ENCODE peak calls at places on chromosome 6, in six cellular contexts. One of them, this sample, is unnamed.

GRCh38 chr6:157040191-157040590 is 263.0 kb downstream of the ARID1B start:
- DNase-seq in heart left ventricle: no peak
- DNase-seq in GM12865: no peak
- DNase-seq in bronchial epithelial cell: no peak
- DNase-seq in cardiac muscle cell: no peak
- DNase-seq in pancreas: no peak
- DNase-seq in this sample: no peak

GRCh38 chr6:13767121-13767794 is 47.1 kb downstream of the MCUR1 start:
- DNase-seq in heart left ventricle: no peak
- DNase-seq in bronchial epithelial cell: no peak
- DNase-seq in GM12865: peak; percentile 26
- DNase-seq in cardiac muscle cell: peak; percentile 40
- DNase-seq in pancreas: no peak
- DNase-seq in this sample: peak; percentile 62

GRCh38 chr6:107574856-107575255 is 84.9 kb downstream of the SOBP start:
- DNase-seq in GM12865: no peak
- DNase-seq in cardiac muscle cell: no peak
- DNase-seq in pancreas: no peak
- DNase-seq in heart left ventricle: no peak
- DNase-seq in bronchial epithelial cell: no peak
- DNase-seq in this sample: no peak

GRCh38 chr6:15741405-15741804 is 78.6 kb upstream of the DTNBP1 start:
- DNase-seq in heart left ventricle: no peak
- DNase-seq in GM12865: no peak
- DNase-seq in pancreas: no peak
- DNase-seq in bronchial epithelial cell: no peak
- DNase-seq in cardiac muscle cell: no peak
- DNase-seq in this sample: no peak

GRCh38 chr6:154602708-154603107 is 92.2 kb upstream of the CNKSR3 start:
- DNase-seq in cardiac muscle cell: peak; percentile 34
- DNase-seq in bronchial epithelial cell: no peak
- DNase-seq in heart left ventricle: no peak
- DNase-seq in GM12865: no peak
- DNase-seq in pancreas: no peak
- DNase-seq in this sample: no peak

GRCh38 chr6:33323623-33323948 is 6.0 kb upstream of the ZBTB22 start:
- DNase-seq in cardiac muscle cell: no peak
- DNase-seq in heart left ventricle: no peak
- DNase-seq in bronchial epithelial cell: no peak
- DNase-seq in GM12865: no peak
- DNase-seq in pancreas: no peak
- DNase-seq in this sample: no peak

GRCh38 chr6:44495036-44495901 is 107.8 kb downstream of the CDC5L start:
- DNase-seq in GM12865: no peak
- DNase-seq in cardiac muscle cell: no peak
- DNase-seq in heart left ventricle: no peak
- DNase-seq in pancreas: no peak
- DNase-seq in bronchial epithelial cell: peak; percentile 54
- DNase-seq in this sample: no peak

GRCh38 chr6:163752446-163752845 is 337.9 kb downstream of the QKI start:
- DNase-seq in GM12865: no peak
- DNase-seq in cardiac muscle cell: no peak
- DNase-seq in heart left ventricle: no peak
- DNase-seq in bronchial epithelial cell: no peak
- DNase-seq in pancreas: no peak
- DNase-seq in this sample: no peak

GRCh38 chr6:170175644-170176620 is 114.9 kb downstream of the DLL1 start:
- DNase-seq in cardiac muscle cell: no peak
- DNase-seq in bronchial epithelial cell: no peak
- DNase-seq in heart left ventricle: peak; percentile 53
- DNase-seq in GM12865: no peak
- DNase-seq in pancreas: no peak
- DNase-seq in this sample: no peak

GRCh38 chr6:158752613-158753012 is 66.6 kb downstream of the EZR start:
- DNase-seq in GM12865: no peak
- DNase-seq in bronchial epithelial cell: no peak
- DNase-seq in cardiac muscle cell: peak; percentile 31
- DNase-seq in pancreas: peak; percentile 48
- DNase-seq in heart left ventricle: no peak
- DNase-seq in this sample: peak; percentile 37

GRCh38 chr6:4441981-4442434 is 306.6 kb upstream of the ECI2 start:
- DNase-seq in heart left ventricle: no peak
- DNase-seq in GM12865: no peak
- DNase-seq in bronchial epithelial cell: peak; percentile 53
- DNase-seq in pancreas: no peak
- DNase-seq in cardiac muscle cell: peak; percentile 41
- DNase-seq in this sample: peak; percentile 34

GRCh38 chr6:127176175-127176574 is 57.7 kb downstream of the RSPO3 start:
- DNase-seq in cardiac muscle cell: peak; percentile 45
- DNase-seq in bronchial epithelial cell: peak; percentile 41
- DNase-seq in GM12865: no peak
- DNase-seq in heart left ventricle: no peak
- DNase-seq in pancreas: no peak
- DNase-seq in this sample: peak; percentile 84

GRCh38 chr6:3347237-3347636 is 88.5 kb downstream of the PSMG4 start:
- DNase-seq in heart left ventricle: no peak
- DNase-seq in GM12865: no peak
- DNase-seq in bronchial epithelial cell: no peak
- DNase-seq in pancreas: no peak
- DNase-seq in cardiac muscle cell: no peak
- DNase-seq in this sample: no peak

GRCh38 chr6:158158748-158159147 is 9.3 kb downstream of the SERAC1 start:
- DNase-seq in GM12865: no peak
- DNase-seq in cardiac muscle cell: no peak
- DNase-seq in bronchial epithelial cell: no peak
- DNase-seq in heart left ventricle: no peak
- DNase-seq in pancreas: no peak
- DNase-seq in this sample: no peak

DNA sequence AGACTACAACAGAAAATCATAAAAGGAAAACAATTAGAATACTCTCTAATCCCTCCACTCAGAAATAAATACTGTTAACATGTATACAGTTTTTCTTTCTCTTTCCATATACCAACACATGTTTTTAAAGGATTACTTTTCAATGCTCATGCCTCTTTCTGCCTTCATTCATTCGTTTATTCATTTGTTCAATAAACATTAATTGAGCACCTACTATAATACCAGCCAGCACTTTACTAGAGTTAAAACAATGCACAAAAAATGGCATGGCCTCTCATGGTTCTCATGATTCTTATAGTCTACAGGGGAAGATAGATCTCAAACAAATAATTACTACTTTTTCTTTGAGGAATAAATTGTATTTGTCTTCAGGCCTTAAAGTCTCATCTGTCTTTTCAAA is 70.3 kb upstream of the RIPOR2 start:
- DNase-seq in GM12865: no peak
- DNase-seq in cardiac muscle cell: no peak
- DNase-seq in heart left ventricle: no peak
- DNase-seq in bronchial epithelial cell: no peak
- DNase-seq in pancreas: no peak
- DNase-seq in this sample: no peak
- H3K4me3 ChIP-seq in GM12865: no peak overlapping the region
- H3K4me3 ChIP-seq in cardiac muscle cell: no peak overlapping the region
- H3K4me3 ChIP-seq in heart left ventricle: no peak overlapping the region
- H3K4me3 ChIP-seq in bronchial epithelial cell: no peak overlapping the region
- H3K4me3 ChIP-seq in pancreas: no peak overlapping the region
- H3K4me3 ChIP-seq in this sample: no peak overlapping the region

DNA sequence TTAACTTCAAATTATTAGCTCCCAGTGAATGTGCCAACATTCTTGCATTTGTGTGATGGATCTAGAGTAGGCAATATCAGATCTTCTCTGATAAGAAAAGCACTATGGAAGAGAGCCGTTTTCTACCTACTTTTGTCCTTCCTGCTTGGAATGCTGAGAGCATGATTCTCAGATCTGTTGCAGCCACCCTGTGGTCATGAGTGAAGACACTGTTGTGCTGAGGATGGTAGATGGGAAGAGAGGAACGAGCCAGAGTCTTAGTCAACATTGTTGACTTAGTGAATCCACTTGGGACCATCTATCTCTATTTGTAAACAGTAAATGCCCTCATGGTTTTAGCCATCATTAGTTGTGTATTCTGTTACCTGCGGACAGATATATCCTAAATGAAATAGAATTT is 202.6 kb downstream of the CD109 start:
- DNase-seq in GM12865: no peak
- DNase-seq in heart left ventricle: no peak
- DNase-seq in bronchial epithelial cell: peak; percentile 10
- DNase-seq in cardiac muscle cell: peak; percentile 5
- DNase-seq in pancreas: no peak
- DNase-seq in this sample: peak; percentile 40
- TF ChIP-seq CTCF in GM12865: no peak
- TF ChIP-seq CTCF in heart left ventricle: no peak
- TF ChIP-seq CTCF in bronchial epithelial cell: peak; percentile 7
- TF ChIP-seq CTCF in cardiac muscle cell: no peak
- TF ChIP-seq CTCF in pancreas: no peak
- TF ChIP-seq CTCF in this sample: peak; percentile 28

DNA sequence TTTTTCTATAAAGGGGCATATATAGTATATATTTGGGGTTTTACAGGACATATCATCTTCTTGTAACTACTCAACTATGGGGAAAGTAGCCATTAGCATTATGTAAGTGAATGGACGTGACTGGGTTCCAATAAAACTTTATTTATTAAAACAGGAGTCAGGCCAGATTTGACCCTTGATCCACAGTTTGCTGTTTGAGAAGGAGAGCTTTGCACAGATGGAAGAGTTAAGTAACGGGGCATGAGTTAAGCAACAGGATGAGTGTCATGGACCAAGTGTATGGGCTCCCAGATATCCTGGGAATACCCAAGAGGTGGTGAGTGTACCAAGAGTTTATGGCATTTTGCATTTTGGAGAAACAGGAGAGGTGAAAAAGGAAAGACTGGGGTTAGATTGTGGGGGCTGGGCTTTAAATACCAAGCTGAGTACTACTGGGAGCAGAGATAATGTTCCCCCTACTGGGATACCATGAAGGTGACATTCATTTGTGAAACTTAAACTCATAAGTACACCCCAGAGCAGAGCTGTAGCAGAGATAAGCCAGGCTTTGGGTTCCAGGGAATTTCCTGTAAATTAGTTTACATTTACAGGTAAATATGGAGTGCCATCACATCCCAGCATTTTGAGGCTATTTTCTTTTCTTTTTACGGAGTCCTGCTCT is 18.5 kb upstream of the SCUBE3 start:
- DNase-seq in heart left ventricle: no peak
- DNase-seq in GM12865: no peak
- DNase-seq in pancreas: no peak
- DNase-seq in cardiac muscle cell: no peak
- DNase-seq in bronchial epithelial cell: peak; percentile 33
- DNase-seq in this sample: peak; percentile 38
- H3K4me3 ChIP-seq in heart left ventricle: no peak overlapping the region
- H3K4me3 ChIP-seq in GM12865: no peak overlapping the region
- H3K4me3 ChIP-seq in pancreas: no peak overlapping the region
- H3K4me3 ChIP-seq in cardiac muscle cell: no peak overlapping the region
- H3K4me3 ChIP-seq in bronchial epithelial cell: no peak overlapping the region
- H3K4me3 ChIP-seq in this sample: no peak overlapping the region

GRCh38 chr6:11918021-11918738 is 93.9 kb upstream of the HIVEP1 start:
- DNase-seq in heart left ventricle: no peak
- DNase-seq in bronchial epithelial cell: peak; percentile 39
- DNase-seq in cardiac muscle cell: peak; percentile 68
- DNase-seq in GM12865: no peak
- DNase-seq in pancreas: no peak
- DNase-seq in this sample: peak; percentile 94

GRCh38 chr6:11909696-11910132 is 102.4 kb upstream of the HIVEP1 start:
- DNase-seq in cardiac muscle cell: peak; percentile 68
- DNase-seq in GM12865: no peak
- DNase-seq in bronchial epithelial cell: peak; percentile 29
- DNase-seq in heart left ventricle: no peak
- DNase-seq in pancreas: no peak
- DNase-seq in this sample: no peak

GRCh38 chr6:11911535-11911934 is 100.6 kb upstream of the HIVEP1 start:
- DNase-seq in cardiac muscle cell: no peak
- DNase-seq in bronchial epithelial cell: no peak
- DNase-seq in heart left ventricle: no peak
- DNase-seq in GM12865: no peak
- DNase-seq in pancreas: no peak
- DNase-seq in this sample: no peak

GRCh38 chr6:11908706-11909105 is 103.4 kb upstream of the HIVEP1 start:
- DNase-seq in bronchial epithelial cell: no peak
- DNase-seq in heart left ventricle: no peak
- DNase-seq in cardiac muscle cell: no peak
- DNase-seq in GM12865: no peak
- DNase-seq in pancreas: no peak
- DNase-seq in this sample: no peak

DNA sequence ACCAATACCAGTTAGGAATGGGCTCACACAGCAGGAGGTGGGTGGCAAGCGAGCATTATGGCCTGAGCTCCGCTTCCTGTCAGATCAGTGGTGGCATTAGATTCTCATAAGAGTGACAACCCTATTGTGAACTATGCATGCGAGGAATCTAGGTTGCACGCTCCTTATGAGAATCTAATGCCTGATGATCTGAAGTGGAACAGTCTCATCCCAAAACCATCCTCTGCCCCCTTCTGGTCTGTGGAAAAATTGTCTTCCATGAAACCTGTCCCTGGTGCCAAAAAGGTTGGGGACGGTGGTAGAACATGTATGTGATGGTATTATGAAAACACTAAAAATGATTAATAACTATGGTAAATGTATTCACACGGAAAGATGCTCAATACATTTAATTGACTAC is 99.7 kb upstream of the HIVEP1 start:
- DNase-seq in GM12865: peak; percentile 11
- DNase-seq in bronchial epithelial cell: no peak
- DNase-seq in heart left ventricle: no peak
- DNase-seq in cardiac muscle cell: no peak
- DNase-seq in pancreas: no peak
- DNase-seq in this sample: no peak
- TF ChIP-seq CTCF in GM12865: no peak
- TF ChIP-seq CTCF in bronchial epithelial cell: no peak
- TF ChIP-seq CTCF in heart left ventricle: no peak
- TF ChIP-seq CTCF in cardiac muscle cell: peak; percentile 3
- TF ChIP-seq CTCF in pancreas: no peak
- TF ChIP-seq CTCF in this sample: no peak

GRCh38 chr6:12490904-12491571 is 200.9 kb downstream of the EDN1 start:
- DNase-seq in bronchial epithelial cell: peak; percentile 82
- DNase-seq in cardiac muscle cell: peak; percentile 92
- DNase-seq in GM12865: no peak
- DNase-seq in pancreas: no peak
- DNase-seq in heart left ventricle: no peak
- DNase-seq in this sample: peak; percentile 87
- H3K4me3 ChIP-seq in bronchial epithelial cell: no peak overlapping the region
- H3K4me3 ChIP-seq in cardiac muscle cell: no peak overlapping the region
- H3K4me3 ChIP-seq in GM12865: no peak overlapping the region
- H3K4me3 ChIP-seq in pancreas: no peak overlapping the region
- H3K4me3 ChIP-seq in heart left ventricle: no peak overlapping the region
- H3K4me3 ChIP-seq in this sample: no peak overlapping the region